ENCODE peak calls at places on chromosomes 7 and 10, in four cellular contexts. Y is colonic mucosa, H is fibroblast of mammary gland, W is KG1. D is an unnamed sample.

GRCh38 chr10:21030096-21030495 is 133.0 kb upstream of the NEBL start:
- DNase-seq in Y (no peak), H (peak), W (no peak), D (no peak)

GRCh38 chr10:113096111-113097045 is 146.3 kb downstream of the TCF7L2 start:
- DNase-seq in Y (no peak), H (no peak), W (no peak), D (no peak)

GRCh38 chr10:4212111-4212635 is 427.2 kb upstream of the KLF6 start:
- DNase-seq in Y (no peak), H (no peak), W (no peak), D (no peak)

GRCh38 chr10:60497364-60497763 is 107.7 kb upstream of the ANK3 start:
- DNase-seq in Y (no peak), H (no peak), W (no peak), D (no peak)

GRCh38 chr7:114656471-114656870 is 241.9 kb downstream of the FOXP2 start:
- DNase-seq in Y (no peak), H (no peak), W (no peak), D (no peak)

GRCh38 chr10:123451607-123452245 is 214.4 kb upstream of the GPR26 start:
- DNase-seq in Y (no peak), H (no peak), W (no peak), D (no peak)

GRCh38 chr10:128734161-128734560 is 607.9 kb upstream of the MKI67 start:
- DNase-seq in Y (no peak), H (no peak), W (no peak), D (no peak)

GRCh38 chr7:351681-352480 is 61.9 kb downstream of the FOXL3 start:
- DNase-seq in Y (no peak), H (no peak), W (no peak), D (no peak)

GRCh38 chr10:34280599-34281374 is 534.3 kb downstream of the PARD3 start:
- DNase-seq in Y (no peak), H (peak), W (no peak), D (peak)

GRCh38 chr10:79444243-79445119 is 943 bp downstream of the ZCCHC24 start:
- DNase-seq in Y (peak), H (peak), W (peak), D (no peak)

GRCh38 chr10:79615577-79615976 is 4.8 kb downstream of the SFTPA1 start:
- DNase-seq in Y (no peak), H (no peak), W (no peak), D (no peak)

GRCh38 chr7:30923009-30923773 is 11.5 kb downstream of the AQP1 start:
- DNase-seq in Y (peak), H (no peak), W (no peak), D (peak)

GRCh38 chr10:12041766-12042408 is 722 bp downstream of the UPF2 start:
- DNase-seq in Y (peak), H (peak), W (peak), D (no peak)

GRCh38 chr10:129765664-129766550 is 198.2 kb downstream of the EBF3 start:
- DNase-seq in Y (peak), H (no peak), W (no peak), D (no peak)

GRCh38 chr7:66778201-66778600 is 37.7 kb downstream of the RABGEF1 start:
- DNase-seq in Y (no peak), H (no peak), W (no peak), D (no peak)

GRCh38 chr7:121473645-121474300 is 77.7 kb upstream of the FAM3C start:
- DNase-seq in Y (peak), H (no peak), W (no peak), D (no peak)

GRCh38 chr7:55013851-55014250 is 5.0 kb upstream of the EGFR start:
- DNase-seq in Y (no peak), H (no peak), W (no peak), D (no peak)

GRCh38 chr7:115340828-115341227 is 418.9 kb downstream of the MDFIC start:
- DNase-seq in Y (no peak), H (peak), W (no peak), D (no peak)

GRCh38 chr10:794382-794956 is 105.0 kb upstream of the DIP2C start:
- DNase-seq in Y (no peak), H (peak), W (no peak), D (no peak)

GRCh38 chr10:97684866-97685394 is 2.1 kb downstream of the AVPI1 start:
- DNase-seq in Y (no peak), H (peak), W (no peak), D (no peak)

GRCh38 chr10:8163824-8164223 is 109.3 kb downstream of the GATA3 start:
- DNase-seq in Y (no peak), H (no peak), W (no peak), D (no peak)

GRCh38 chr7:32379486-32380115 is 110.6 kb downstream of the LSM5 start:
- DNase-seq in Y (no peak), H (no peak), W (no peak), D (no peak)

GRCh38 chr10:14584643-14585042 is 190.1 kb downstream of the FAM107B start:
- DNase-seq in Y (no peak), H (no peak), W (no peak), D (no peak)

GRCh38 chr10:110344622-110345021 is 39.9 kb upstream of the SMNDC1 start:
- DNase-seq in Y (no peak), H (no peak), W (no peak), D (no peak)

GRCh38 chr10:131978366-131978765 is 3.4 kb downstream of the BNIP3 start:
- DNase-seq in Y (no peak), H (no peak), W (no peak), D (no peak)

GRCh38 chr10:70615784-70616511 is 13.4 kb upstream of the PRF1 start:
- DNase-seq in Y (no peak), H (peak), W (no peak), D (no peak)

GRCh38 chr10:77637474-77637985 is at the start of gene KCNMA1:
- DNase-seq in Y (no peak), H (no peak), W (no peak), D (no peak)

GRCh38 chr7:47651355-47652317 is 69.7 kb upstream of the TNS3 start:
- DNase-seq in Y (no peak), H (peak), W (no peak), D (no peak)

GRCh38 chr10:78802866-78803265 is 265.9 kb upstream of the ZMIZ1 start:
- DNase-seq in Y (peak), H (peak), W (no peak), D (no peak)

GRCh38 chr7:42915356-42915755 is 3.5 kb upstream of the C7orf25 start:
- DNase-seq in Y (no peak), H (no peak), W (no peak), D (no peak)

GRCh38 chr7:30764030-30764991 is 6.9 kb upstream of the MINDY4 start:
- DNase-seq in Y (no peak), H (peak), W (no peak), D (no peak)

GRCh38 chr10:10209152-10209551 is 808.5 kb upstream of the CELF2 start:
- DNase-seq in Y (peak), H (peak), W (no peak), D (no peak)

GRCh38 chr7:36062159-36062815 is 90.8 kb upstream of the EEPD1 start:
- DNase-seq in Y (no peak), H (peak), W (no peak), D (no peak)

GRCh38 chr7:155644971-155645509 is 579 bp downstream of the RBM33 start:
- DNase-seq in Y (peak), H (peak), W (peak), D (no peak)

GRCh38 chr7:80916770-80917681 is 1.8 kb downstream of the SEMA3C start:
- DNase-seq in Y (no peak), H (peak), W (no peak), D (no peak)

GRCh38 chr7:94781236-94781635 is 125.3 kb upstream of the SGCE start:
- DNase-seq in Y (no peak), H (no peak), W (no peak), D (no peak)